ENCODE peak calls at places on chromosome 21, in seven cellular contexts. V is HCT116, S is K562, M is SK-N-SH, H is H1, D is GM12878, Y is HepG2. T is an unnamed sample.

GRCh38 chr21:45545691-45546531 is 3.7 kb upstream of the SLC19A1 start:
- DNase-seq in V (no peak), D (no peak), M (peak; percentile 12), S (no peak), H (no peak), Y (no peak), T (no peak)

GRCh38 chr21:33231526-33231925 is 1.8 kb downstream of the IFNAR2 start:
- DNase-seq in D (no peak), H (no peak), M (no peak), Y (no peak), V (no peak), S (no peak), T (no peak)

GRCh38 chr21:46002841-46003574 is 21.4 kb downstream of the COL6A1 start:
- DNase-seq in Y (no peak), M (no peak), H (no peak), D (no peak), V (no peak), S (no peak), T (no peak)

GRCh38 chr21:45012661-45013270 is 61.6 kb upstream of the ADARB1 start:
- DNase-seq in Y (no peak), M (no peak), V (peak; percentile 36), S (no peak), D (no peak), H (peak; percentile 41), T (no peak)

GRCh38 chr21:46550511-46550941 is 54.4 kb downstream of the S100B start:
- DNase-seq in M (no peak), D (no peak), H (no peak), V (no peak), Y (no peak), S (no peak), T (no peak)

GRCh38 chr21:45135122-45135521 is 60.7 kb downstream of the ADARB1 start:
- DNase-seq in D (no peak), S (no peak), Y (no peak), M (no peak), V (no peak), H (no peak), T (no peak)

GRCh38 chr21:39954570-39954969 is 87.3 kb downstream of the PCP4 start:
- DNase-seq in H (no peak), M (no peak), Y (no peak), D (no peak), S (no peak), V (no peak), T (no peak)

GRCh38 chr21:38323721-38324591 is 67.2 kb downstream of the KCNJ15 start:
- DNase-seq in S (no peak), D (no peak), M (no peak), H (no peak), V (no peak), Y (no peak), T (no peak)

GRCh38 chr21:32844653-32845443 is 73.3 kb upstream of the PAXBP1 start:
- DNase-seq in V (peak; percentile 21), S (no peak), D (no peak), M (no peak), Y (no peak), H (no peak), T (no peak)

GRCh38 chr21:32143222-32143939 is 135.5 kb downstream of the MIS18A start:
- DNase-seq in S (peak; percentile 13), M (no peak), H (no peak), V (no peak), Y (no peak), D (no peak), T (no peak)

GRCh38 chr21:20020032-20020431 is 978.2 kb upstream of the NCAM2 start:
- DNase-seq in D (no peak), V (no peak), S (no peak), Y (no peak), M (no peak), H (no peak), T (no peak)

GRCh38 chr21:21183092-21183491 is 184.9 kb downstream of the NCAM2 start:
- DNase-seq in H (no peak), V (no peak), M (no peak), Y (no peak), S (no peak), D (no peak), T (no peak)

GRCh38 chr21:39086547-39086946 is 96.7 kb downstream of the PSMG1 start:
- DNase-seq in D (no peak), V (no peak), M (no peak), S (no peak), H (no peak), Y (no peak), T (no peak)

GRCh38 chr21:37375866-37376574 is 9.4 kb downstream of the DYRK1A start:
- DNase-seq in V (no peak), D (no peak), S (no peak), Y (no peak), H (no peak), M (no peak), T (no peak)

GRCh38 chr21:36550761-36551160 is 70.8 kb upstream of the CLDN14 start:
- DNase-seq in M (no peak), S (no peak), Y (no peak), V (no peak), D (no peak), H (no peak), T (no peak)

GRCh38 chr21:16865612-16866011 is 647.2 kb upstream of the CXADR start:
- DNase-seq in S (no peak), Y (no peak), M (no peak), V (no peak), H (no peak), D (no peak), T (no peak)

GRCh38 chr21:26212220-26212619 is 41.6 kb upstream of the APP start:
- DNase-seq in M (no peak), D (no peak), S (no peak), Y (no peak), V (no peak), H (peak; percentile 13), T (no peak)

GRCh38 chr21:25541042-25541441 is 66.2 kb downstream of the MRPL39 start:
- DNase-seq in V (no peak), H (no peak), S (no peak), Y (no peak), M (no peak), D (no peak), T (no peak)

GRCh38 chr21:26826801-26827200 is 18.4 kb downstream of the ADAMTS1 start:
- DNase-seq in M (no peak), V (no peak), D (no peak), Y (no peak), S (no peak), H (no peak), T (no peak)

GRCh38 chr21:21103692-21104091 is 105.5 kb downstream of the NCAM2 start:
- DNase-seq in S (no peak), H (no peak), V (no peak), Y (no peak), D (no peak), M (no peak), T (no peak)

GRCh38 chr21:44724926-44725325 is 13.6 kb upstream of the TSPEAR start:
- DNase-seq in M (no peak), V (no peak), Y (no peak), H (no peak), S (no peak), D (no peak), T (no peak)

GRCh38 chr21:34635307-34635706 is 20.4 kb upstream of the RCAN1 start:
- DNase-seq in M (no peak), V (no peak), D (no peak), S (peak; percentile 53), Y (no peak), H (no peak), T (no peak)

GRCh38 chr21:34626131-34626530 is 11.2 kb upstream of the RCAN1 start:
- DNase-seq in V (no peak), H (no peak), M (no peak), D (no peak), S (no peak), Y (no peak), T (no peak)

GRCh38 chr21:34625194-34625593 is 10.3 kb upstream of the RCAN1 start:
- DNase-seq in S (no peak), M (no peak), H (no peak), V (no peak), Y (no peak), D (no peak), T (no peak)

GRCh38 chr21:34632498-34632897 is 17.6 kb upstream of the RCAN1 start:
- DNase-seq in S (no peak), M (no peak), Y (no peak), D (no peak), V (no peak), H (no peak), T (no peak)

DNA sequence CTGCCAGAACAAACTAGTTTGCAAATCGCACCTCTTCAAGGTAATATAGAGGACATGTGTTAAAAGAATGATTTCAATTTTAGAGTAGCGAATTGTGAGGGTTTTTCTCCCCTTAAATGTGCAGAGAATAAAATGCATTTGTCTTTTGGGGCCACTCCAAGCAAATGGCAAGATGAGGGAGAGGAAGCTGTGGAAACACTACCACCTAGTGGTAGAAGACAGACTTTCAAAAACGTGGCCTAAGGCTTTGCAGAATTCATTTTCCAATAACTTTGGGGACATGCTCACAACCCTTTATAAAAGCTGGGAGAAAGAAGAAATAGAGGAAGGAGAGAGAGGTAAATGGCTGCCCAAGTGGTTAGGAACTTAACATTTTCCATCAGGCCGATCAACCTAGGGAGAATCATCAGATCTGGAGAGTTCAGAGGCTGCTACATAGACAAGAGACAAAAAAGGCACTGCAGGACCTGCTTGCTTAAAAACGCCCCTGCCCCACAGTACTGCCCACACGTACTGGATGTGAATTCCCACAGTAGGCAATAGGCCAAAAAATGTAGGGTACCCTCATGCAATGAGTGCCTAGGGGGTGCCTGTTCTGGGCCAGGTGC is 15.7 kb upstream of the RCAN1 start:
- DNase-seq in M (peak; percentile 63), V (peak; percentile 45), S (peak; percentile 78), H (no peak), D (peak; percentile 33), Y (peak; percentile 44), T (peak; percentile 42)
- TF ChIP-seq SIN3A in M (no peak), V (no peak), S (no peak), H (no peak), D (no peak), Y (no peak), T (no peak)

DNA sequence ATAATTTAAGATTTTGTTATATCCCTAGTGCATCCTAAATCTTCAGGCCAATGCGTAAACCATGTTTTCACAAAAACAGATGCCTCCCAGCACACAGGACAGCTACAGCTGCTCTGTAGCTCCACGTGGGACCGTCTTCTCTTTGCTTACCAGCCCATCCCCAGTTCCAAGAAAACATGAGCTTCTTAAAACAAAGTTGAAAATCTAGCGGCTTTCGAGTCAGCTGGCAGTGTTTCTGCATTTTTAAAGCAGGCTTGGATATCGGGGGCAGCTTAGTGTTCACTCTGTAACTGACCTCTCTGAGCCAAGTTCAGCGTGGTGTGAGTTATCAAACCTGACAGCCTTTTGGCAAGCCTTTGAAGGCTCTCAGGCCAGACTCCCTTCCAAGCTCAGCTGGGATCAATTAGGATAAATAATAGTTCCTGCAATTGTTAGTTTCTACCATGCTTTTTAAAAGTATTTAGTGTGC is 881.5 kb downstream of the LTN1 start:
- DNase-seq in H (no peak), Y (no peak), M (peak; percentile 67), D (no peak), S (no peak), V (no peak), T (no peak)
- TF ChIP-seq SIN3A in H (no peak), Y (no peak), M (peak; percentile 93), D (no peak), S (no peak), V (no peak), T (no peak)

GRCh38 chr21:22609802-22610201 is 1611.6 kb downstream of the NCAM2 start:
- DNase-seq in S (no peak), Y (no peak), M (no peak), D (no peak), V (no peak), H (no peak), T (no peak)
- TF ChIP-seq SIN3A in S (no peak), Y (no peak), M (no peak), D (no peak), V (no peak), H (no peak), T (no peak)

GRCh38 chr21:43195131-43196021 is 26.6 kb downstream of the CRYAA start:
- DNase-seq in D (no peak), Y (no peak), H (no peak), S (no peak), V (no peak), M (peak; percentile 49), T (no peak)
- TF ChIP-seq SIN3A in D (no peak), Y (no peak), H (no peak), S (no peak), V (no peak), M (no peak), T (no peak)

T was measured in Panc1.